ENCODE peak calls at places on chromosomes 2 and 18, in six cellular contexts. Z, G, F, L, V and H are unnamed samples.

GRCh38 chr2:147405651-147406050 is 439.2 kb upstream of the ACVR2A start:
- DNase-seq in G (no peak), L (no peak), F (no peak), V (no peak), Z (no peak), H (no peak)

GRCh38 chr2:227826019-227826521 is 12.4 kb downstream of the CCL20 start:
- DNase-seq in V (no peak), G (no peak), Z (no peak), L (no peak), F (no peak), H (no peak)

GRCh38 chr2:141399270-141399669 is 731.5 kb downstream of the LRP1B start:
- DNase-seq in F (no peak), V (peak; percentile 6), G (no peak), L (no peak), Z (no peak), H (no peak)

GRCh38 chr2:10417551-10418335 is 30.4 kb downstream of the ODC1 start:
- DNase-seq in G (no peak), V (no peak), F (no peak), L (no peak), Z (no peak), H (no peak)

GRCh38 chr2:201883970-201884369 is 77.6 kb downstream of the CDK15 start:
- DNase-seq in G (no peak), Z (no peak), V (peak; percentile 10), F (no peak), L (no peak), H (no peak)

GRCh38 chr18:70322928-70323327 is 34.1 kb downstream of the SOCS6 start:
- DNase-seq in V (peak; percentile 78), G (no peak), Z (no peak), L (no peak), F (no peak), H (no peak)

GRCh38 chr2:172311921-172312345 is 115.5 kb upstream of the ITGA6 start:
- DNase-seq in F (no peak), V (no peak), G (no peak), Z (no peak), L (no peak), H (no peak)

GRCh38 chr18:3758531-3758930 is 308.6 kb downstream of the TGIF1 start:
- DNase-seq in L (no peak), G (no peak), F (no peak), V (peak; percentile 87), Z (no peak), H (no peak)

GRCh38 chr2:173218331-173219056 is 136.2 kb upstream of the CDCA7 start:
- DNase-seq in L (no peak), V (no peak), G (no peak), F (no peak), Z (no peak), H (no peak)

GRCh38 chr2:200380139-200380561 is 73.7 kb downstream of the SPATS2L start:
- DNase-seq in L (no peak), V (peak; percentile 66), G (no peak), F (no peak), Z (no peak), H (no peak)

GRCh38 chr2:134119117-134119671 is 134.7 kb upstream of the MGAT5 start:
- DNase-seq in Z (peak; percentile 50), V (no peak), G (no peak), L (no peak), F (no peak), H (no peak)

GRCh38 chr2:159933727-159934049 is 128.7 kb downstream of the PLA2R1 start:
- DNase-seq in Z (peak; percentile 70), G (no peak), F (no peak), L (no peak), V (no peak), H (no peak)

GRCh38 chr2:86078801-86079545 is 26.7 kb downstream of the POLR1A start:
- DNase-seq in L (peak; percentile 73), F (no peak), Z (no peak), G (no peak), V (peak; percentile 54), H (no peak)

GRCh38 chr18:80233201-80233835 is 14.0 kb downstream of the PARD6G start:
- DNase-seq in L (no peak), V (no peak), Z (no peak), F (no peak), G (no peak), H (no peak)

GRCh38 chr18:37481058-37481457 is 84.5 kb downstream of the CELF4 start:
- DNase-seq in Z (no peak), G (no peak), L (no peak), V (no peak), F (no peak), H (no peak)

GRCh38 chr2:36411962-36412444 is 56.4 kb downstream of the CRIM1 start:
- DNase-seq in F (no peak), L (no peak), G (no peak), Z (no peak), V (no peak), H (no peak)

GRCh38 chr2:195482050-195482449 is 175.0 kb upstream of the SLC39A10 start:
- DNase-seq in G (no peak), V (peak; percentile 14), L (no peak), Z (no peak), F (no peak), H (no peak)

GRCh38 chr2:102488063-102488462 is 15.0 kb downstream of the SLC9A4 start:
- DNase-seq in L (no peak), G (no peak), F (no peak), Z (no peak), V (peak; percentile 90), H (no peak)

GRCh38 chr2:162072976-162073775 is 839 bp downstream of the DPP4 start:
- DNase-seq in F (peak; percentile 70), Z (no peak), G (peak; percentile 63), L (peak; percentile 17), V (no peak), H (no peak)

GRCh38 chr2:162075689-162076132 is 1.7 kb upstream of the DPP4 start:
- DNase-seq in F (no peak), Z (no peak), L (no peak), V (peak; percentile 49), G (no peak), H (no peak)

GRCh38 chr2:162073776-162074578 is at the start of gene DPP4:
- DNase-seq in F (peak; percentile 81), G (peak; percentile 89), Z (no peak), V (peak; percentile 40), L (peak; percentile 56), H (no peak)

GRCh38 chr2:162074937-162075688 is 1.1 kb upstream of the DPP4 start:
- DNase-seq in G (no peak), Z (no peak), L (no peak), V (peak; percentile 66), F (no peak), H (no peak)

DNA sequence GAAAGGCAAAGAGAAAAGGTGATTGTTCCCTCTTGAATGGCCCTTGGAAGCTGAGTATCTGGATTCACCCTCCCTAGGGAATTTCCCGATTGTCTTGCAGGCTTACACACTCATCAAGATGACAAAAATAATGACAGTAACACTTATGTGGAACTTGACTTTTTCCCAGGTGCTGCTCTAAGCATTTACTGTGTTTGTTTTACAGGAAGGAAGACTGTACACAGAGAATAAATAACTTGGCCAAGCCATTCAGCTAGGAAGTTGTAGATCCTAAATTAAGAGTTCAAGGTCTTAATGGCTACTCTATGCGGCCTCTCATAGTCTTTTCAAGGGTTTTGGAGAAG is 536 bp upstream of the DPP4 start:
- DNase-seq in L (no peak), V (no peak), Z (no peak), G (no peak), F (no peak), H (no peak)
- H3K4me3 ChIP-seq in L (no peak overlapping the region), V (peak overlapping the region; percentile 75), Z (peak overlapping the region; percentile 91), G (peak overlapping the region; percentile 57), F (peak overlapping the region; percentile 64), H (peak overlapping the region; percentile 41)

GRCh38 chr2:54602736-54603322 is 120.6 kb upstream of the EML6 start:
- DNase-seq in L (no peak), F (no peak), Z (no peak), G (no peak), V (no peak), H (no peak)

GRCh38 chr2:54603357-54603756 is 120.1 kb upstream of the EML6 start:
- DNase-seq in V (peak; percentile 30), G (no peak), Z (no peak), L (no peak), F (no peak), H (no peak)

GRCh38 chr2:54604771-54605350 is 118.6 kb upstream of the EML6 start:
- DNase-seq in L (peak; percentile 49), V (no peak), F (no peak), G (no peak), Z (no peak), H (no peak)

GRCh38 chr2:54605836-54606235 is 117.6 kb upstream of the EML6 start:
- DNase-seq in G (no peak), V (peak; percentile 80), Z (no peak), L (no peak), F (no peak), H (no peak)

DNA sequence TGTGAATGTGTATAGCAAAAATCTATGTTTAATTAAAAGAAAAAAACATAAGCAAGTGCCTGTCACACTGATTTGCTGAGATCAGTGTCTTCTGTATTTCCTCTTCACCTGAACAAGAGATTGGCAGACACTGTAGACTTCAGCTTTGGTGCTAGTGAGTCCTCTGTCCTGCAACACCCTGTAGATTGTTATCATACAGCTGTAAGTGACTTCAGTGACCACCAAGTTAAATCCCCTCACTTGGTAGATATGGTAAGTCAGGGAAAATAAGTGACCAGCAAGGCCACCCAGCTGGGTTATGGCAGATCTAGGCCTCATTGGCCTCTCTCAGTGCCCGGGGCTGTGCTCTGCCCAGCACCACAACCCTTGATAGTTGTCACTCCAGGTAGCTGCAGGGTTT is 119.7 kb upstream of the EML6 start:
- DNase-seq in Z (no peak), G (no peak), V (no peak), F (no peak), L (no peak), H (no peak)
- H3K4me1 ChIP-seq in Z (peaks cover 26% of the 10 kb centered on the region), G (peaks cover 97% of the 10 kb centered on the region), V (peaks cover 9% of the 10 kb centered on the region), F (peaks cover 72% of the 10 kb centered on the region), L (peaks cover 96% of the 10 kb centered on the region), H (peaks cover 18% of the 10 kb centered on the region)

DNA sequence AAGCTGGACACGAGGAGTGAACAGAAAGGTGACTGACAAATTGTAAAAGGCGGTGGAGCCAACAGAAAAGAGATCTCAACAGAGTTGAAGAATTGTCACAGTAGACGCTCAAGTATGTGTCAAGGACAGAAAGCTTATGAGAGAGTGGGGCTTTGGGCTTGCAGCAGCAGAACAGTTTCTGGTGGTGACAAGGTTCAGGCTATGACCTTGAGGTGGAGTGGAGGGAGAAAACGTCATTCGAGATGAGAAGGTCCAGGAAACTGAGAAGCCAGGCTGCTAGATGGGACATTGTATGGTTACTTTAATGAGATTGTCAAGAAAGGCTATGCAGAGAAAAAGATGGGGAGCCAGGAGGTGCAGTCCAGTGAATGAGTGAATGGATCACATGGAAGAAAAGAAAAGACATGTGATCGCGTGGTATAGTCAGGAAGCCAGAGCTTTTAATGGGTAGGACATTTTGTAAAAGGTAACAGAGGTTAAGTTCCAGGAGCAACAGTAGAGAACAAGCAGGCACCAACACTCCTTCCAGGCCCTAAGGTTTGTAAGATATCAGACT is 91.1 kb upstream of the EPC2 start:
- DNase-seq in G (no peak), Z (no peak), L (no peak), F (no peak), V (no peak), H (no peak)
- H3K4me3 ChIP-seq in G (peak overlapping the region; percentile 51), Z (peak overlapping the region; percentile 57), L (no peak overlapping the region), F (peak overlapping the region; percentile 49), V (peak overlapping the region; percentile 60), H (no peak overlapping the region)

DNA sequence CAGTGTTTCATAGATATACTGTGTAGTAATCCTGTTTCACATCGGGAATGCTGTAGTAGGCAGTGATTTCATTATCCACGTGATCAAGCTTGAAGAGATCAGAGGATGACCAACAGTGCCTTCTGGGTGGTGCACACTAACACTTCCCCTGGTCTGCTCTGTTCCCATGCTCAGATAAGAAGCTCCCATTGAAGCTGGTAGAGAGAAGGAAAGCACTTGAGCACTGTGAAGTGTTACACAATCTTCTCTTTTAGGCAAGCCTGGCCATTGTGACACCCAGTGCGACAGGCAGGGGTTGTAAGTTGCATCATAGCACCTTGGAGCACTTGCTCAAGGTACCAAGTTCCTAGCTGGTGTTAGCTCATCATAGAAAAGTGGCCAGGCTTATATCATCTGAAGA is 30.6 kb upstream of the GPD2 start:
- DNase-seq in G (no peak), Z (no peak), F (peak; percentile 79), L (no peak), V (no peak), H (no peak)
- H3K4me1 ChIP-seq in G (peaks cover 9% of the 10 kb centered on the region), Z (no peaks in the 10 kb centered on the region), F (no peaks in the 10 kb centered on the region), L (no peaks in the 10 kb centered on the region), V (no peaks in the 10 kb centered on the region), H (no peaks in the 10 kb centered on the region)